ENCODE peak calls at places on chromosomes 11 and 22, in nine cellular contexts. One of them, this sample, is unnamed.

GRCh38 chr11:72411623-72412532 is 22.5 kb downstream of the CLPB start:
- DNase-seq in tibial nerve: peak; percentile 28
- DNase-seq in sigmoid colon: peak; percentile 72
- DNase-seq in transverse colon: peak; percentile 25
- DNase-seq in adrenal gland: peak; percentile 51
- DNase-seq in A549: no peak
- DNase-seq in IMR-90: no peak
- DNase-seq in stomach: no peak
- DNase-seq in GM12891: peak; percentile 52
- DNase-seq in this sample: peak; percentile 78

GRCh38 chr11:83051760-83052671 is 19.7 kb downstream of the RAB30 start:
- DNase-seq in IMR-90: peak; percentile 98
- DNase-seq in stomach: no peak
- DNase-seq in sigmoid colon: peak; percentile 84
- DNase-seq in A549: peak; percentile 38
- DNase-seq in tibial nerve: no peak
- DNase-seq in transverse colon: no peak
- DNase-seq in adrenal gland: peak; percentile 67
- DNase-seq in GM12891: no peak
- DNase-seq in this sample: no peak

GRCh38 chr11:10397226-10397987 is 57.7 kb upstream of the AMPD3 start:
- DNase-seq in sigmoid colon: no peak
- DNase-seq in A549: no peak
- DNase-seq in adrenal gland: no peak
- DNase-seq in tibial nerve: no peak
- DNase-seq in transverse colon: no peak
- DNase-seq in IMR-90: peak; percentile 41
- DNase-seq in stomach: no peak
- DNase-seq in GM12891: no peak
- DNase-seq in this sample: no peak

GRCh38 chr22:32164084-32164894 is 5.2 kb upstream of the C22orf42 start:
- DNase-seq in sigmoid colon: no peak
- DNase-seq in tibial nerve: no peak
- DNase-seq in adrenal gland: no peak
- DNase-seq in transverse colon: no peak
- DNase-seq in GM12891: no peak
- DNase-seq in A549: no peak
- DNase-seq in IMR-90: no peak
- DNase-seq in stomach: no peak
- DNase-seq in this sample: no peak

GRCh38 chr11:20443596-20443995 is 56.1 kb downstream of the PRMT3 start:
- DNase-seq in transverse colon: no peak
- DNase-seq in tibial nerve: no peak
- DNase-seq in GM12891: no peak
- DNase-seq in IMR-90: peak; percentile 28
- DNase-seq in adrenal gland: no peak
- DNase-seq in stomach: no peak
- DNase-seq in sigmoid colon: no peak
- DNase-seq in A549: peak; percentile 38
- DNase-seq in this sample: no peak

GRCh38 chr11:74316772-74317505 is 5.5 kb upstream of the P4HA3 start:
- DNase-seq in tibial nerve: no peak
- DNase-seq in stomach: no peak
- DNase-seq in transverse colon: no peak
- DNase-seq in sigmoid colon: no peak
- DNase-seq in A549: peak; percentile 37
- DNase-seq in GM12891: no peak
- DNase-seq in adrenal gland: no peak
- DNase-seq in IMR-90: peak; percentile 74
- DNase-seq in this sample: no peak

GRCh38 chr11:57536947-57537654 is at the start of gene SMTNL1:
- DNase-seq in GM12891: no peak
- DNase-seq in tibial nerve: no peak
- DNase-seq in stomach: no peak
- DNase-seq in sigmoid colon: no peak
- DNase-seq in transverse colon: no peak
- DNase-seq in IMR-90: no peak
- DNase-seq in adrenal gland: no peak
- DNase-seq in A549: no peak
- DNase-seq in this sample: peak; percentile 38

GRCh38 chr22:48098936-48099245 is 1336.4 kb downstream of the TBC1D22A start:
- DNase-seq in IMR-90: no peak
- DNase-seq in GM12891: no peak
- DNase-seq in A549: no peak
- DNase-seq in sigmoid colon: peak; percentile 25
- DNase-seq in transverse colon: no peak
- DNase-seq in tibial nerve: no peak
- DNase-seq in stomach: no peak
- DNase-seq in adrenal gland: no peak
- DNase-seq in this sample: peak; percentile 80

DNA sequence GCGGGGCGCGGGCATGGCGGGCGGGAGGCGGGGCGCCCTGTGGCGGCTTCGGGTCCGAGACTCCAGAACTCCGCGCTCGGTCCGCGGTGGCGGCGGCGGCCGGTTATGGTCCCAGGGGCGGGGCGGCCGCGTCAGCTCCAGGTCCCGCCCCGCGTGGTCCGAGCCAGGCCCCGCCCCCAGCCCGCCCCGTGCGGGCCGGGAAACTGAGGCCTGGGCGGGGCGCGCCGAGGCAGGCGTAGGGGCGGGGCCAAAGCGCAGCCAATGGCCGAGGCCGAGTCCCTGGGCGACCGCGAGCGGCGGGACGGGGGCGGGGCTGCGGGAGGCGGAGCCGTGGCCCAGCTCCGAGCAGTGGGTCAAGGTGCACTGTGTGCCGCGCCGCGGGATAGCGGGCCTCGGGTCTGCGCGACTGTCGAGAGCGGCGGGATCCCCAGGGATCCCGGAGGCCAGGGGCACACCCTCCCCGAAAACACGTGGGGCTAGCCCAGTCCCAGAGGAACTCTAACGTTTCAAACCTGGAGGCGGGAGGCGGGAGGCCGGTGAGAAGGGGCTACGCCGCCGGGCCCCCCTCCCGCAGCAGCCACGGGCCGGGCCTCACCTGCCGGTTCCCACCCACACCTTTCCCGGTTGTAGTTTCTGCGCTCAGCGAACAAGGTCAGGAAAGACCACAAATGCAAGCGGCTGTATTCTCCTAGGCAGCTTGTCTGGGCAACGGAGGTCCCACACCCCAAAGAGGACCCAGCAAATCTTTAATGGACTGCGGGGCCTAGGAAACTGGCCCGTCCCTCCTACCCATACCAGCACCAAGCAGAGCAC is at the start of gene SLC25A1:
- DNase-seq in A549: peak; percentile 83
- DNase-seq in sigmoid colon: peak; percentile 96
- DNase-seq in adrenal gland: peak; percentile 94
- DNase-seq in GM12891: peak; percentile 95
- DNase-seq in stomach: peak; percentile 97
- DNase-seq in tibial nerve: peak; percentile 85
- DNase-seq in transverse colon: peak; percentile 96
- DNase-seq in IMR-90: peak; percentile 80
- DNase-seq in this sample: peak; percentile 95
- TF ChIP-seq POLR2A in A549: peak; percentile 59
- TF ChIP-seq POLR2A in sigmoid colon: peak; percentile 32
- TF ChIP-seq POLR2A in adrenal gland: no peak
- TF ChIP-seq POLR2A in GM12891: no peak
- TF ChIP-seq POLR2A in stomach: no peak
- TF ChIP-seq POLR2A in tibial nerve: peak; percentile 93
- TF ChIP-seq POLR2A in transverse colon: peak; percentile 63
- TF ChIP-seq POLR2A in IMR-90: peak; percentile 56
- TF ChIP-seq POLR2A in this sample: no peak

GRCh38 chr22:28799834-28800307 is 498 bp downstream of the XBP1 start:
- DNase-seq in sigmoid colon: peak; percentile 85
- DNase-seq in transverse colon: peak; percentile 73
- DNase-seq in GM12891: no peak
- DNase-seq in tibial nerve: peak; percentile 55
- DNase-seq in A549: no peak
- DNase-seq in adrenal gland: peak; percentile 77
- DNase-seq in IMR-90: peak; percentile 54
- DNase-seq in stomach: peak; percentile 72
- DNase-seq in this sample: peak; percentile 92

GRCh38 chr22:28798810-28799124 is 1.6 kb downstream of the XBP1 start:
- DNase-seq in GM12891: no peak
- DNase-seq in tibial nerve: no peak
- DNase-seq in stomach: no peak
- DNase-seq in A549: no peak
- DNase-seq in adrenal gland: peak; percentile 22
- DNase-seq in transverse colon: no peak
- DNase-seq in sigmoid colon: no peak
- DNase-seq in IMR-90: no peak
- DNase-seq in this sample: no peak

GRCh38 chr22:28800308-28801041 is at the start of gene XBP1:
- DNase-seq in adrenal gland: peak; percentile 95
- DNase-seq in GM12891: peak; percentile 90
- DNase-seq in tibial nerve: peak; percentile 90
- DNase-seq in A549: peak; percentile 91
- DNase-seq in stomach: peak; percentile 96
- DNase-seq in sigmoid colon: peak; percentile 97
- DNase-seq in transverse colon: peak; percentile 96
- DNase-seq in IMR-90: peak; percentile 93
- DNase-seq in this sample: peak; percentile 96

GRCh38 chr22:28801845-28802594 is 1.7 kb upstream of the XBP1 start:
- DNase-seq in A549: no peak
- DNase-seq in sigmoid colon: no peak
- DNase-seq in IMR-90: no peak
- DNase-seq in stomach: peak; percentile 65
- DNase-seq in adrenal gland: no peak
- DNase-seq in transverse colon: peak; percentile 38
- DNase-seq in tibial nerve: peak; percentile 27
- DNase-seq in GM12891: no peak
- DNase-seq in this sample: no peak

GRCh38 chr22:28799125-28799833 is 1.1 kb downstream of the XBP1 start:
- DNase-seq in A549: peak; percentile 83
- DNase-seq in IMR-90: peak; percentile 96
- DNase-seq in adrenal gland: peak; percentile 75
- DNase-seq in transverse colon: peak; percentile 69
- DNase-seq in tibial nerve: peak; percentile 83
- DNase-seq in sigmoid colon: peak; percentile 91
- DNase-seq in GM12891: no peak
- DNase-seq in stomach: no peak
- DNase-seq in this sample: no peak
- TF ChIP-seq POLR2A in A549: no peak
- TF ChIP-seq POLR2A in IMR-90: peak; percentile 96
- TF ChIP-seq POLR2A in adrenal gland: peak; percentile 74
- TF ChIP-seq POLR2A in transverse colon: peak; percentile 76
- TF ChIP-seq POLR2A in tibial nerve: peak; percentile 64
- TF ChIP-seq POLR2A in sigmoid colon: peak; percentile 56
- TF ChIP-seq POLR2A in GM12891: no peak
- TF ChIP-seq POLR2A in stomach: no peak
- TF ChIP-seq POLR2A in this sample: no peak

GRCh38 chr11:112086422-112087191 is at the start of the genes SDHD and TIMM8B:
- DNase-seq in tibial nerve: peak; percentile 94
- DNase-seq in IMR-90: peak; percentile 96
- DNase-seq in sigmoid colon: peak; percentile 98
- DNase-seq in GM12891: peak; percentile 79
- DNase-seq in stomach: peak; percentile 95
- DNase-seq in transverse colon: peak; percentile 96
- DNase-seq in adrenal gland: peak; percentile 98
- DNase-seq in A549: peak; percentile 95
- DNase-seq in this sample: peak; percentile 97

GRCh38 chr11:112085822-112086421 is 634 bp downstream of the TIMM8B start:
- DNase-seq in transverse colon: peak; percentile 37
- DNase-seq in sigmoid colon: no peak
- DNase-seq in stomach: no peak
- DNase-seq in tibial nerve: peak; percentile 7
- DNase-seq in adrenal gland: peak; percentile 42
- DNase-seq in A549: peak; percentile 14
- DNase-seq in IMR-90: peak; percentile 17
- DNase-seq in GM12891: peak; percentile 23
- DNase-seq in this sample: peak; percentile 79

GRCh38 chr11:112087212-112087611 is 539 bp downstream of the SDHD start:
- DNase-seq in IMR-90: no peak
- DNase-seq in A549: no peak
- DNase-seq in tibial nerve: no peak
- DNase-seq in sigmoid colon: no peak
- DNase-seq in stomach: no peak
- DNase-seq in adrenal gland: no peak
- DNase-seq in transverse colon: no peak
- DNase-seq in GM12891: no peak
- DNase-seq in this sample: no peak

DNA sequence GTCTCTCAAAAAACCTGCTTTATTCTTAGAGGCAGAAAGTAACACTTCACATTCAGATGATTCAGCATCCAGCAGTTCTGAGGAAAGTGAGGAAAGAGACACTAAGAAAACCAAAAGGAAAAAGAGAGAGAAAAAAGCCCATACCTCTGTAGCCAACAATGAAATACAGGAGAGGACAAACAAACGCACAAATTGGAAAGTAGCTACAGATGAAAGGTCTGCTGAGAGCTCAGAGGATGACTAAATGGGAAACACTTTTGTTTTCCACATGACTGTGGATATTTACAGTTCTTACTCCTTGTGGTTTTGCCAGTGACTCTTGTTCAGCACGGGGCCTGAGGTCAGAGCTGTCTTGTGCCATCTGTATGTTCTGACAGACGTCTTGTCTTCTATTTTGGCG is 3.8 kb downstream of the TIMM8B start:
- DNase-seq in sigmoid colon: no peak
- DNase-seq in tibial nerve: no peak
- DNase-seq in GM12891: no peak
- DNase-seq in IMR-90: peak; percentile 76
- DNase-seq in transverse colon: no peak
- DNase-seq in adrenal gland: no peak
- DNase-seq in stomach: no peak
- DNase-seq in A549: no peak
- DNase-seq in this sample: no peak
- TF ChIP-seq POLR2A in sigmoid colon: no peak
- TF ChIP-seq POLR2A in tibial nerve: no peak
- TF ChIP-seq POLR2A in GM12891: peak; percentile 36
- TF ChIP-seq POLR2A in IMR-90: no peak
- TF ChIP-seq POLR2A in transverse colon: no peak
- TF ChIP-seq POLR2A in adrenal gland: no peak
- TF ChIP-seq POLR2A in stomach: no peak
- TF ChIP-seq POLR2A in A549: no peak
- TF ChIP-seq POLR2A in this sample: no peak

DNA sequence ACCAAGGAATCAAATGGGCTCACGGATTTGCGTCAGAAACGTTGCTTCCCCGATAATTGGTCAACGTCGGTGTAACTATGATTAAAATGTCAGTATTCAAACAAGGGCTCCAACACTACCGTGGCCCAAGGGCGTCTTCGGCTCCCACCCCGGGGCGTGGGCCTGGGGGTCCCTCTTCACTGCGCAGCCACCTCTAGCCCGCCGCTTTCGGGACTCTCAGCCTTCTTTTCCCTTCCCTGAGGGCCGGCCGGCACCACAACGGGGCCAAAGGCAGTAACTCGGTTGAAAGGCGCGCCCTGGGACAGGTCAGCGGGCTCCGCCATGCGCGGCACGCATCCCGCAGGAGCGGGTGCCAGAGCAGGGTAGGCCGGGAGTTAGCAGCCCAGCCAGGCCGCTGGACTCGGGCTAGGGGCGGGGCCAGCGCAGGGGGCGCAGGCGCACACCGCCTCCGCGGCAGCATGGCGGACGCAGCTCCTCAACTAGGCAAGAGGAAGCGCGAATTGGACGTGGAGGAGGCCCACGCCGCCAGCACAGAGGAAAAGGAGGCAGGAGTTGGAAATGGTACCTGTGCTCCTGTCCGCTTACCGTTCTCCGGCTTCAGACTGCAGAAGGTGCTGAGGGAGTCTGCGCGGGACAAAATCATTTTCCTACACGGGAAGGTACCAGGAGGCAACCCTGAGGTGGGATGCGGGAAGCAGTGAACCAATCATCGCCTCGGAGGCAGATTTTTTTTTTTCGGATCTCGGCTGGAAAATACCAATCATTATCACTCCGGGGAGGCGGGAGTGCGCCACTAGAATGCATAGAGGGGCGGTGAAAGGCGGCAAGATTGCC is at the start of gene DCPS:
- DNase-seq in A549: peak; percentile 87
- DNase-seq in IMR-90: peak; percentile 88
- DNase-seq in GM12891: peak; percentile 83
- DNase-seq in stomach: peak; percentile 92
- DNase-seq in sigmoid colon: peak; percentile 94
- DNase-seq in adrenal gland: peak; percentile 90
- DNase-seq in tibial nerve: peak; percentile 77
- DNase-seq in transverse colon: peak; percentile 92
- DNase-seq in this sample: peak; percentile 98
- TF ChIP-seq POLR2A in A549: peak; percentile 95
- TF ChIP-seq POLR2A in IMR-90: peak; percentile 90
- TF ChIP-seq POLR2A in GM12891: peak; percentile 96
- TF ChIP-seq POLR2A in stomach: peak; percentile 71
- TF ChIP-seq POLR2A in sigmoid colon: peak; percentile 61
- TF ChIP-seq POLR2A in adrenal gland: peak; percentile 64
- TF ChIP-seq POLR2A in tibial nerve: peak; percentile 73
- TF ChIP-seq POLR2A in transverse colon: peak; percentile 82
- TF ChIP-seq POLR2A in this sample: no peak

This sample was measured in spleen.